ENCODE peak calls at places on chromosomes 5 and 9, in four cellular contexts. B is HepG2, O is H1, R is K562. D is an unnamed sample.

GRCh38 chr5:134138416-134139376 is 24.2 kb downstream of the TCF7 start:
- DNase-seq in B (no peak), O (no peak), R (no peak), D (no peak)

GRCh38 chr5:11904270-11904906 is at the start of gene CTNND2:
- DNase-seq in B (no peak), O (peak), R (no peak), D (peak)

GRCh38 chr5:7869474-7870136 is 657 bp downstream of the MTRR start:
- DNase-seq in B (no peak), O (no peak), R (no peak), D (no peak)

GRCh38 chr5:121029536-121030245 is 565.6 kb downstream of the PRR16 start:
- DNase-seq in B (no peak), O (no peak), R (no peak), D (no peak)

GRCh38 chr9:135343733-135344522 is 135.7 kb upstream of the PPP1R26 start:
- DNase-seq in B (peak), O (peak), R (peak), D (peak)

GRCh38 chr5:82595083-82595482 is 316.9 kb upstream of the RPS23 start:
- DNase-seq in B (no peak), O (no peak), R (no peak), D (no peak)

GRCh38 chr9:134591082-134591571 is 50.5 kb upstream of the COL5A1 start:
- DNase-seq in B (no peak), O (no peak), R (no peak), D (no peak)

GRCh38 chr9:37801287-37801850 is 772 bp downstream of the DCAF10 start:
- DNase-seq in B (no peak), O (no peak), R (peak), D (peak)

GRCh38 chr9:110330484-110331115 is 7.1 kb downstream of the TXNDC8 start:
- DNase-seq in B (no peak), O (no peak), R (no peak), D (no peak)

GRCh38 chr9:96084289-96084688 is 208.8 kb downstream of the ERCC6L2 start:
- DNase-seq in B (no peak), O (no peak), R (no peak), D (no peak)

GRCh38 chr5:73606206-73606753 is 19.7 kb upstream of the ARHGEF28 start:
- DNase-seq in B (no peak), O (no peak), R (no peak), D (no peak)

GRCh38 chr5:58716713-58717112 is 133.8 kb downstream of the RAB3C start:
- DNase-seq in B (no peak), O (no peak), R (no peak), D (no peak)

DNA sequence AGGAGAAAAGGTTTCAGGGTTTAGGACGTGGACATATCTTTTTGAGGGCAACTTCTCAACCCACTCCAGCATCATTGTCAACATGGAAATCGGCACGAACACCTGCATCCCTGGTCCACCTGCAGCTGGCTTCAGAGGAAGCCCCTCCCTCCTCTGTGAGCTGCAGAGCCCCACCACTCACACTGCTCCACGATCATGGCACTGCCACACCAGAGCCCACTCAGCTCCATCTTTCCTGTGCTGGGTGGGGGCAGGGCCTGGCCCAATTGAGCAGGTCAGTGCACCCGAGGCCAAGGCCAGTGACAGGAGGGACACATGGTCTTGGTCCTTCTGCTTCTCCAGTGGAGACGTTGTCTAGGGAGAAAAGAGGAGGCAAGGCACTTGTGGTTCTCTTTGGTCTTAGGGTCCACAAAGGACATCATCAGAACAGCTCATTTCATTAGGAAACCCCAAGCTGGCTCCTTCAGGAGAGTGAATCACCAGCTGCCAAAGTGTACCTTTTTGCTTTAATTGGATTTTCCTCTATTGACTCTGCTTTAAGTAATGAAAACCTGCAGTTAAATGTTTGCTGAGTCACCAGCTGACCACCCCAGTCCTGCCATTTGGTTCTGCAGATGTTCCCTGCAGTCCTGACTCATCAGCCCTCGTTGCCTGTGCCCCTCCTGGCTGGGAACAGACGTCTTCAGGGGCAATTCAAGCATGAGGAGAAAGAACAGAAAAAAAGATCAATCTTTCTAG is 56.2 kb downstream of the UBE2QL1 start:
- DNase-seq in B (no peak), O (no peak), R (no peak), D (no peak)
- TF ChIP-seq ATF2 in B (no peak), O (no peak), R (no peak), D (no peak)

GRCh38 chr5:160847526-160848085 is 4.4 kb downstream of the ATP10B start:
- DNase-seq in B (no peak), O (no peak), R (no peak), D (no peak)
- TF ChIP-seq JUN in B (no peak), O (no peak), R (no peak), D (no peak)

GRCh38 chr9:23496827-23497226 is 329.2 kb downstream of the ELAVL2 start:
- DNase-seq in B (no peak), O (no peak), R (no peak), D (no peak)

GRCh38 chr9:23493219-23493618 is 332.8 kb downstream of the ELAVL2 start:
- DNase-seq in B (no peak), O (no peak), R (no peak), D (no peak)

GRCh38 chr9:23492126-23493002 is 333.7 kb downstream of the ELAVL2 start:
- DNase-seq in B (peak), O (peak), R (no peak), D (no peak)
- TF ChIP-seq ATF2 in B (no peak), O (no peak), R (no peak), D (no peak)

DNA sequence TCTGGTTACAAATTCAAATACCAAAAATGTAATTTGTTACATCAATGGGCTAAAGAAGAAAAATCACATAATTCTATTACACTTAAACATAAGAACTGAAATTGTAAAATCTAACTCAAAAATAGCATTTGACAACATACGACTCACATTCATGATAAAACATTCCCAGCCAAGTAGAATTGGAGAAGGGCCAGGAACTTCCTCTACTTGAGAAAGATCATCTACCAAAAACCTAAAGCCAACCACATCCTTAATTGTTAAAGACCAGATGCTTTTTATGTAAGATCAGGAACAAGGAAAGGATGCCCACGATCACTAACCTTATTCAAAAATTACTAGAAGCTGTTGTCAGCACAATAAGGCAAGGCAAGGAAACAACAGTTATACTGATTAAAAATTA is 1819.8 kb upstream of the C9orf72 start:
- DNase-seq in B (no peak), O (no peak), R (no peak), D (no peak)
- TF ChIP-seq JUN in B (no peak), O (no peak), R (no peak), D (no peak)

GRCh38 chr9:34989056-34989945 is at the start of gene DNAJB5:
- DNase-seq in B (peak), O (peak), R (peak), D (peak)

GRCh38 chr9:34991833-34992375 is 2.4 kb downstream of the DNAJB5 start:
- DNase-seq in B (peak), O (no peak), R (peak), D (peak)

GRCh38 chr9:34992376-34992951 is 2.9 kb downstream of the DNAJB5 start:
- DNase-seq in B (peak), O (no peak), R (peak), D (no peak)

GRCh38 chr9:34989946-34990635 is 546 bp downstream of the DNAJB5 start:
- DNase-seq in B (no peak), O (no peak), R (peak), D (peak)

GRCh38 chr9:34990908-34991832 is 1.6 kb downstream of the DNAJB5 start:
- DNase-seq in B (no peak), O (no peak), R (no peak), D (no peak)
- TF ChIP-seq ATF2 in B (no peak), O (no peak), R (no peak), D (no peak)

GRCh38 chr5:94779684-94780083 is 161.2 kb downstream of the SLF1 start:
- DNase-seq in B (no peak), O (no peak), R (no peak), D (no peak)

GRCh38 chr5:94788527-94788926 is 170.1 kb downstream of the SLF1 start:
- DNase-seq in B (peak), O (peak), R (no peak), D (no peak)

GRCh38 chr5:94782376-94782775 is 163.9 kb downstream of the SLF1 start:
- DNase-seq in B (no peak), O (no peak), R (no peak), D (no peak)

DNA sequence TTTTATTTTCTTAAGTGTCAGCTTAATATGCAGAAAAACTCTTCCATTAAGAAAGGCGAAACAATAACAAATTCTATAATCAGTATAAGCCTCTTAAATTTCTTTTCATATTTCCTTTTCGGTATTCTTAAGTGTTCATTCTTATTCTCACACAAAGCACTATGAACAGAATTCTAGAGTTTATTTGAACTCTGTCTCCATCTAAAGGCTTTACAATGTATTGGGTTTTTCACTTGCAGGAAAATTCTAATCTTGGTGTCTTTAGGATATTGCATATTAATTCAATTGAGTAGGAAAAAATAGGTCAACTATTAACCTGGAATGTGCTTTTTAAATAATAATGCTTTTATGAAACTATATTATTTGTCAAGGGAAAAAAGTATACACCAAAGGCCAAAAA is 166.6 kb downstream of the SLF1 start:
- DNase-seq in B (no peak), O (no peak), R (no peak), D (no peak)
- TF ChIP-seq JUN in B (no peak), O (no peak), R (no peak), D (no peak)

GRCh38 chr5:122951658-122952057 is 84.9 kb downstream of the PPIC start:
- DNase-seq in B (no peak), O (no peak), R (no peak), D (no peak)
- TF ChIP-seq ATF2 in B (no peak), O (no peak), R (no peak), D (no peak)